ENCODE peak calls at places on chromosomes 12 and 14, in six cellular contexts. G is heart left ventricle; N is uterus; Q is CD4-positive, CD25-positive, alpha-beta regulatory T cell; Z is A549; I is breast epithelium. Y is an unnamed sample.

GRCh38 chr14:43471595-43471994 is 1035.5 kb downstream of the FSCB start:
- DNase-seq in G (no peak), N (no peak), Q (no peak), Z (no peak), I (no peak), Y (no peak)

GRCh38 chr12:88994537-88994936 is 357.8 kb downstream of the DUSP6 start:
- DNase-seq in G (no peak), N (no peak), Q (no peak), Z (no peak), I (no peak), Y (no peak)

GRCh38 chr12:72346331-72346944 is 74.3 kb downstream of the TRHDE start:
- DNase-seq in G (no peak), N (peak; percentile 29), Q (peak; percentile 2), Z (peak; percentile 74), I (no peak), Y (no peak)

GRCh38 chr14:104356738-104357688 is 218.6 kb downstream of the KIF26A start:
- DNase-seq in G (peak; percentile 17), N (no peak), Q (no peak), Z (no peak), I (no peak), Y (peak; percentile 50)

GRCh38 chr14:88616697-88617096 is 53.9 kb downstream of the ZC3H14 start:
- DNase-seq in G (no peak), N (no peak), Q (no peak), Z (no peak), I (no peak), Y (no peak)

GRCh38 chr12:108297895-108298760 is 41.0 kb downstream of the CMKLR1 start:
- DNase-seq in G (no peak), N (no peak), Q (no peak), Z (no peak), I (no peak), Y (no peak)

GRCh38 chr12:93813972-93814821 is 137.0 kb downstream of the CRADD start:
- DNase-seq in G (peak; percentile 86), N (peak; percentile 84), Q (no peak), Z (no peak), I (peak; percentile 81), Y (peak; percentile 92)

GRCh38 chr14:24411468-24412454 is 13.0 kb downstream of the NYNRIN start:
- DNase-seq in G (no peak), N (no peak), Q (no peak), Z (peak; percentile 66), I (no peak), Y (no peak)

GRCh38 chr12:46082473-46082872 is 92.1 kb upstream of the SCAF11 start:
- DNase-seq in G (no peak), N (no peak), Q (no peak), Z (no peak), I (no peak), Y (no peak)

GRCh38 chr14:96639550-96639949 is 137.4 kb downstream of the PAPOLA start:
- DNase-seq in G (no peak), N (no peak), Q (no peak), Z (no peak), I (peak; percentile 1), Y (no peak)

GRCh38 chr12:70983692-70984091 is 63.2 kb upstream of the PTPRR start:
- DNase-seq in G (no peak), N (no peak), Q (no peak), Z (no peak), I (no peak), Y (no peak)

GRCh38 chr14:21044106-21044618 is 2.0 kb downstream of the RNASE7 start:
- DNase-seq in G (peak; percentile 47), N (no peak), Q (no peak), Z (no peak), I (no peak), Y (no peak)

GRCh38 chr12:72274926-72275325 is 2.8 kb downstream of the TRHDE start:
- DNase-seq in G (no peak), N (peak; percentile 29), Q (no peak), Z (no peak), I (no peak), Y (no peak)

GRCh38 chr12:116188581-116188980 is 88.9 kb downstream of the MED13L start:
- DNase-seq in G (no peak), N (no peak), Q (no peak), Z (no peak), I (no peak), Y (no peak)

GRCh38 chr12:108855284-108856169 is 1.9 kb downstream of the SSH1 start:
- DNase-seq in G (no peak), N (no peak), Q (no peak), Z (no peak), I (no peak), Y (no peak)

GRCh38 chr12:92593734-92594402 is 108.9 kb upstream of the PLEKHG7 start:
- DNase-seq in G (no peak), N (no peak), Q (peak; percentile 89), Z (peak; percentile 97), I (peak; percentile 35), Y (peak; percentile 82)

GRCh38 chr12:131824450-131824849 is 3.7 kb upstream of the MMP17 start:
- DNase-seq in G (no peak), N (no peak), Q (no peak), Z (no peak), I (no peak), Y (no peak)

GRCh38 chr12:53820503-53820902 is 68.7 kb upstream of the CISTR start:
- DNase-seq in G (no peak), N (no peak), Q (no peak), Z (peak; percentile 51), I (no peak), Y (no peak)

GRCh38 chr12:60630796-60631195 is 1035.0 kb downstream of the SLC16A7 start:
- DNase-seq in G (no peak), N (no peak), Q (no peak), Z (no peak), I (no peak), Y (no peak)

GRCh38 chr12:61538951-61539350 is 721.3 kb upstream of the USP15 start:
- DNase-seq in G (no peak), N (no peak), Q (no peak), Z (peak; percentile 10), I (no peak), Y (no peak)

GRCh38 chr14:77892381-77892871 is 92.5 kb downstream of the ADCK1 start:
- DNase-seq in G (peak; percentile 64), N (no peak), Q (no peak), Z (no peak), I (no peak), Y (no peak)

GRCh38 chr12:20128926-20129325 is 239.4 kb upstream of the PDE3A start:
- DNase-seq in G (no peak), N (no peak), Q (no peak), Z (no peak), I (no peak), Y (no peak)

GRCh38 chr14:36658091-36659009 is 3.3 kb upstream of the PAX9 start:
- DNase-seq in G (no peak), N (no peak), Q (no peak), Z (no peak), I (no peak), Y (no peak)

GRCh38 chr14:68692916-68693771 is 99.7 kb downstream of the ZFP36L1 start:
- DNase-seq in G (no peak), N (peak; percentile 51), Q (no peak), Z (no peak), I (no peak), Y (no peak)
- H3K4me1 ChIP-seq in G (no peaks in the 10 kb centered on the region), N (peaks cover 4% of the 10 kb centered on the region), Q (peaks cover 3% of the 10 kb centered on the region), Z (peaks cover 50% of the 10 kb centered on the region), I (no peaks in the 10 kb centered on the region), Y (no peaks in the 10 kb centered on the region)

GRCh38 chr14:68623307-68623706 is 169.6 kb downstream of the ZFP36L1 start:
- DNase-seq in G (no peak), N (peak; percentile 12), Q (no peak), Z (no peak), I (peak; percentile 2), Y (no peak)

GRCh38 chr14:68621400-68622365 is 171.2 kb downstream of the ZFP36L1 start:
- DNase-seq in G (peak; percentile 74), N (peak; percentile 66), Q (no peak), Z (no peak), I (no peak), Y (peak; percentile 45)

GRCh38 chr14:68623828-68624227 is 169.0 kb downstream of the ZFP36L1 start:
- DNase-seq in G (no peak), N (peak; percentile 22), Q (no peak), Z (no peak), I (no peak), Y (no peak)

GRCh38 chr14:68624541-68625220 is 168.2 kb downstream of the ZFP36L1 start:
- DNase-seq in G (no peak), N (peak; percentile 19), Q (no peak), Z (no peak), I (peak; percentile 15), Y (no peak)

GRCh38 chr14:68622856-68623255 is 170.0 kb downstream of the ZFP36L1 start:
- DNase-seq in G (no peak), N (peak; percentile 53), Q (no peak), Z (no peak), I (no peak), Y (no peak)
- H3K4me1 ChIP-seq in G (peaks cover 8% of the 10 kb centered on the region), N (peaks cover 9% of the 10 kb centered on the region), Q (peaks cover 3% of the 10 kb centered on the region), Z (peaks cover 5% of the 10 kb centered on the region), I (no peaks in the 10 kb centered on the region), Y (peaks cover 18% of the 10 kb centered on the region)

DNA sequence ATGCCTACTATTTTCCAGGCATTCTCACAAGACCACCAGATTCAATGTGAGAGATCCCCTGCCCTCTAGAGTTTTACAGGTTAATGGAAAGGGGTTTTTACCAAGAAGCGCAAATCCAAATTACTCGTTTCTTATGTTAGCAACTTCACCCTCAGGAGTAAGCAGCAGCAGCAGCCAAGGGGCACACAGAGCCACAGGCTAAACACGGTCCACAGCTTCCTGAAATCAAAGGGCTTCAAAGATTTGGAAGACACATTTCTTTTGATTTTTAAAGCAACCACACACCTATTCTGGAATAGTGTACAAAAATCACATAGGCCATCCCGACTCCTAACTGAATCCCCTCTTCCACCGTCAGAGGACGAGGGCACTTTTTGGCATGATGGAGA is 106.9 kb downstream of the ARF6 start:
- DNase-seq in G (no peak), N (no peak), Q (no peak), Z (no peak), I (no peak), Y (no peak)
- H3K4me1 ChIP-seq in G (peaks cover 12% of the 10 kb centered on the region), N (peaks cover 5% of the 10 kb centered on the region), Q (peaks cover 63% of the 10 kb centered on the region), Z (peaks cover 57% of the 10 kb centered on the region), I (peaks cover 29% of the 10 kb centered on the region), Y (peaks cover 14% of the 10 kb centered on the region)

DNA sequence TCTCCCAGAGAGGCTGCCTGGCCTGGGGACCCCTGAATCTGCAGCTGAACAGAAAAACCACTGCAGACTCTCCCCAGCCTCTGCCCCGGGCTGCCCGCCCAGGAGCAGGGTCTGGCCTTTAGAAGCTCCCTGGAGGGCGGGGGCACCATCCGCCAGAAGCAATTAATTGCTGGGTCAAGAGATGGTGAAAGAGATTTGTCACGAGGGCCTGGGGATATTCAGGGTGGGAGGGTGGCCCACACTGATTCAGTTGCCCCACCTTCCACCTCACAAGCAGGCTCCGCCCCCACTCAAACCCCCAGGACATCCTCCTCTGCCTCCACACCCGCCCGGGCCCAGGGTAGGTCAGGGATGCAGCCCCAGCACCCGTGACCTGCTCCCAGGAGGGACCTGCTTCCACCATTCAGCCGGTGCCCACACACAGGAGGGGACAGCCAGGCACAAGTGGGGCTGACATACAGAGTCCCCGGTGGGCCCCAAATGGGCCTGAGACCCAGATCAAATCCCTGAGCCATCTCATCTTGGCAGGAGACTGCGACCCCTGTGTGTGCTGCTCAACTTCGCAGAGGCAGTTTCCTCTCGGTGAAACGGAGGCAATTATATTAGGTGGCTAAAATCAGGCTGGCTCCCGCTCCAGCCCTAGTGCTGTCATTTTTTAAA is 23.0 kb downstream of the NCOR2 start:
- DNase-seq in G (no peak), N (no peak), Q (no peak), Z (no peak), I (no peak), Y (no peak)
- H3K4me1 ChIP-seq in G (peaks cover 26% of the 10 kb centered on the region), N (peaks cover 42% of the 10 kb centered on the region), Q (peaks cover 52% of the 10 kb centered on the region), Z (peaks cover 59% of the 10 kb centered on the region), I (peaks cover 32% of the 10 kb centered on the region), Y (peaks cover 51% of the 10 kb centered on the region)